ENCODE peak calls at places on chromosomes 5 and 9, in ten cellular contexts. One of them, this sample, is unnamed.

GRCh38 chr5:57117601-57118000 is 56.3 kb upstream of the GPBP1 start:
- DNase-seq in hepatocyte: no peak
- DNase-seq in colonic mucosa: no peak
- DNase-seq in endothelial cell: no peak
- DNase-seq in kidney epithelial cell: no peak
- DNase-seq in fibroblast of pulmonary artery: no peak
- DNase-seq in CD4-positive, alpha-beta T cell: peak
- DNase-seq in GM10248: no peak
- DNase-seq in coronary artery: no peak
- DNase-seq in foreskin keratinocyte: peak
- DNase-seq in this sample: no peak

GRCh38 chr5:172841258-172841657 is 7.2 kb downstream of the ERGIC1 start:
- DNase-seq in foreskin keratinocyte: no peak
- DNase-seq in CD4-positive, alpha-beta T cell: no peak
- DNase-seq in GM10248: no peak
- DNase-seq in colonic mucosa: no peak
- DNase-seq in fibroblast of pulmonary artery: no peak
- DNase-seq in hepatocyte: no peak
- DNase-seq in coronary artery: no peak
- DNase-seq in endothelial cell: no peak
- DNase-seq in kidney epithelial cell: no peak
- DNase-seq in this sample: no peak

GRCh38 chr9:82923410-82924242 is 139.3 kb downstream of the RASEF start:
- DNase-seq in coronary artery: no peak
- DNase-seq in colonic mucosa: no peak
- DNase-seq in hepatocyte: peak
- DNase-seq in GM10248: no peak
- DNase-seq in CD4-positive, alpha-beta T cell: no peak
- DNase-seq in kidney epithelial cell: peak
- DNase-seq in foreskin keratinocyte: peak
- DNase-seq in fibroblast of pulmonary artery: no peak
- DNase-seq in endothelial cell: no peak
- DNase-seq in this sample: no peak

GRCh38 chr9:123544007-123544827 is 188.2 kb downstream of the CRB2 start:
- DNase-seq in GM10248: peak
- DNase-seq in colonic mucosa: peak
- DNase-seq in coronary artery: no peak
- DNase-seq in CD4-positive, alpha-beta T cell: no peak
- DNase-seq in endothelial cell: peak
- DNase-seq in hepatocyte: peak
- DNase-seq in foreskin keratinocyte: peak
- DNase-seq in kidney epithelial cell: peak
- DNase-seq in fibroblast of pulmonary artery: peak
- DNase-seq in this sample: no peak

GRCh38 chr5:161189452-161189851 is 337.4 kb upstream of the ATP10B start:
- DNase-seq in fibroblast of pulmonary artery: no peak
- DNase-seq in CD4-positive, alpha-beta T cell: no peak
- DNase-seq in coronary artery: no peak
- DNase-seq in endothelial cell: no peak
- DNase-seq in kidney epithelial cell: no peak
- DNase-seq in colonic mucosa: no peak
- DNase-seq in foreskin keratinocyte: no peak
- DNase-seq in GM10248: no peak
- DNase-seq in hepatocyte: no peak
- DNase-seq in this sample: no peak

GRCh38 chr9:137127301-137128157 is 11.4 kb upstream of the GRIN1 start:
- DNase-seq in endothelial cell: no peak
- DNase-seq in colonic mucosa: peak
- DNase-seq in CD4-positive, alpha-beta T cell: no peak
- DNase-seq in fibroblast of pulmonary artery: peak
- DNase-seq in foreskin keratinocyte: no peak
- DNase-seq in GM10248: peak
- DNase-seq in coronary artery: no peak
- DNase-seq in hepatocyte: peak
- DNase-seq in kidney epithelial cell: no peak
- DNase-seq in this sample: no peak

GRCh38 chr5:24643255-24643654 is 1.5 kb downstream of the CDH10 start:
- DNase-seq in colonic mucosa: no peak
- DNase-seq in GM10248: no peak
- DNase-seq in kidney epithelial cell: no peak
- DNase-seq in coronary artery: no peak
- DNase-seq in CD4-positive, alpha-beta T cell: no peak
- DNase-seq in hepatocyte: no peak
- DNase-seq in foreskin keratinocyte: no peak
- DNase-seq in endothelial cell: no peak
- DNase-seq in fibroblast of pulmonary artery: no peak
- DNase-seq in this sample: no peak

GRCh38 chr5:42518595-42519067 is 95.4 kb downstream of the GHR start:
- DNase-seq in hepatocyte: no peak
- DNase-seq in fibroblast of pulmonary artery: no peak
- DNase-seq in colonic mucosa: no peak
- DNase-seq in kidney epithelial cell: no peak
- DNase-seq in endothelial cell: no peak
- DNase-seq in CD4-positive, alpha-beta T cell: no peak
- DNase-seq in foreskin keratinocyte: no peak
- DNase-seq in GM10248: no peak
- DNase-seq in coronary artery: no peak
- DNase-seq in this sample: no peak

GRCh38 chr9:33466565-33467495 is 6.9 kb downstream of the NOL6 start:
- DNase-seq in coronary artery: no peak
- DNase-seq in endothelial cell: peak
- DNase-seq in CD4-positive, alpha-beta T cell: peak
- DNase-seq in colonic mucosa: peak
- DNase-seq in foreskin keratinocyte: no peak
- DNase-seq in GM10248: peak
- DNase-seq in kidney epithelial cell: no peak
- DNase-seq in fibroblast of pulmonary artery: peak
- DNase-seq in hepatocyte: peak
- DNase-seq in this sample: no peak

GRCh38 chr5:94983861-94984535 is 300.9 kb downstream of the MCTP1 start:
- DNase-seq in endothelial cell: no peak
- DNase-seq in GM10248: no peak
- DNase-seq in colonic mucosa: no peak
- DNase-seq in kidney epithelial cell: no peak
- DNase-seq in hepatocyte: no peak
- DNase-seq in foreskin keratinocyte: peak
- DNase-seq in CD4-positive, alpha-beta T cell: no peak
- DNase-seq in coronary artery: no peak
- DNase-seq in fibroblast of pulmonary artery: peak
- DNase-seq in this sample: no peak

GRCh38 chr9:90787771-90788460 is 13.7 kb upstream of the SYK start:
- DNase-seq in hepatocyte: no peak
- DNase-seq in GM10248: no peak
- DNase-seq in foreskin keratinocyte: no peak
- DNase-seq in colonic mucosa: no peak
- DNase-seq in coronary artery: no peak
- DNase-seq in CD4-positive, alpha-beta T cell: no peak
- DNase-seq in kidney epithelial cell: no peak
- DNase-seq in endothelial cell: no peak
- DNase-seq in fibroblast of pulmonary artery: no peak
- DNase-seq in this sample: no peak
- TF ChIP-seq CTCF in hepatocyte: no peak
- TF ChIP-seq CTCF in GM10248: no peak
- TF ChIP-seq CTCF in foreskin keratinocyte: no peak
- TF ChIP-seq CTCF in colonic mucosa: no peak
- TF ChIP-seq CTCF in coronary artery: no peak
- TF ChIP-seq CTCF in CD4-positive, alpha-beta T cell: no peak
- TF ChIP-seq CTCF in kidney epithelial cell: no peak
- TF ChIP-seq CTCF in endothelial cell: no peak
- TF ChIP-seq CTCF in fibroblast of pulmonary artery: no peak
- TF ChIP-seq CTCF in this sample: no peak

GRCh38 chr5:119022017-119022745 is 33.8 kb upstream of the DTWD2 start:
- DNase-seq in hepatocyte: peak
- DNase-seq in kidney epithelial cell: no peak
- DNase-seq in GM10248: peak
- DNase-seq in colonic mucosa: no peak
- DNase-seq in endothelial cell: no peak
- DNase-seq in foreskin keratinocyte: peak
- DNase-seq in coronary artery: no peak
- DNase-seq in fibroblast of pulmonary artery: peak
- DNase-seq in CD4-positive, alpha-beta T cell: no peak
- DNase-seq in this sample: no peak
- TF ChIP-seq CTCF in hepatocyte: peak
- TF ChIP-seq CTCF in kidney epithelial cell: peak
- TF ChIP-seq CTCF in GM10248: peak
- TF ChIP-seq CTCF in colonic mucosa: peak
- TF ChIP-seq CTCF in endothelial cell: no peak
- TF ChIP-seq CTCF in foreskin keratinocyte: peak
- TF ChIP-seq CTCF in coronary artery: no peak
- TF ChIP-seq CTCF in fibroblast of pulmonary artery: peak
- TF ChIP-seq CTCF in CD4-positive, alpha-beta T cell: peak
- TF ChIP-seq CTCF in this sample: peak

GRCh38 chr5:9774472-9775079 is 144.4 kb upstream of the TAS2R1 start:
- DNase-seq in fibroblast of pulmonary artery: peak
- DNase-seq in CD4-positive, alpha-beta T cell: no peak
- DNase-seq in foreskin keratinocyte: peak
- DNase-seq in coronary artery: no peak
- DNase-seq in hepatocyte: peak
- DNase-seq in endothelial cell: no peak
- DNase-seq in kidney epithelial cell: no peak
- DNase-seq in GM10248: no peak
- DNase-seq in colonic mucosa: no peak
- DNase-seq in this sample: no peak
- TF ChIP-seq CTCF in fibroblast of pulmonary artery: peak
- TF ChIP-seq CTCF in CD4-positive, alpha-beta T cell: no peak
- TF ChIP-seq CTCF in foreskin keratinocyte: peak
- TF ChIP-seq CTCF in coronary artery: no peak
- TF ChIP-seq CTCF in hepatocyte: peak
- TF ChIP-seq CTCF in endothelial cell: no peak
- TF ChIP-seq CTCF in kidney epithelial cell: peak
- TF ChIP-seq CTCF in GM10248: no peak
- TF ChIP-seq CTCF in colonic mucosa: no peak
- TF ChIP-seq CTCF in this sample: no peak

DNA sequence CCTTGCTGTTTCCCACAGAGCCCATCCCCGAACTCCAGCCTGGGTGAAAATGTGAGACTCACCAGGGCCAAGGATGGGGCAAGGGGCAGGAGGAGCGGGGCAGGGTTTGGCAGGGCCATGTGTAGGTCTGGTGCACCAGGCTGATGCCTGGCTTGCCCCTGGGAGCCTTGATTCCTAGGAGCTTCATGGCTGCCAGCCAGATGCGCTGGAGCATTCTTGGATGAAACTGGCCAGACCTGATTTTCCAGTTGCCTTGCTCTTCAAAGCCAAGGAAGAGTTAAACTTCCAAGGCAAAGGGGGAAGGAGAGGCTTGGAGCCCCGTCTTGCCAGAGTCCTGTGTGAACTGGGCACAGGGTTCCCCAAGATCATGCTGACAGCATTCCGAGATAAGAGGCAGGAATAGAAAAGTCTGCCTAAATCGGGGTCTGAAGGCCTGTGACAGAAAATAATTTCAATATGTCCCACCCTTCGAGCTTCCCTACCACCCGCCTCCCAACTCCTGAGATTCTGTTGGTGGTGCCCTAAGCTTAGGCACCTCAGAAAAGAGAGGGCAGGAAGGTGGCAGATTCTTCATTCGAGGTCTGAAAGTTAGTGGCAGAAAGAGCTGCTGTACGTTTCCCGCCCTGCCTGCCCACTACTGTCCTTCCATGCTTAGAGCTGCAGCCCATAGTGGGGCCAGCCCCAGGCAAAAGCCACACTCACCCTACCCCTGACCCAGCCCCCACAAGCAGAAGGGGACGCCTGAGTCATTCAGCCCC is 20.4 kb downstream of the FAT2 start:
- DNase-seq in endothelial cell: no peak
- DNase-seq in CD4-positive, alpha-beta T cell: no peak
- DNase-seq in hepatocyte: no peak
- DNase-seq in colonic mucosa: no peak
- DNase-seq in foreskin keratinocyte: peak
- DNase-seq in coronary artery: no peak
- DNase-seq in kidney epithelial cell: no peak
- DNase-seq in fibroblast of pulmonary artery: no peak
- DNase-seq in GM10248: no peak
- DNase-seq in this sample: no peak
- TF ChIP-seq CTCF in endothelial cell: no peak
- TF ChIP-seq CTCF in CD4-positive, alpha-beta T cell: no peak
- TF ChIP-seq CTCF in hepatocyte: no peak
- TF ChIP-seq CTCF in colonic mucosa: no peak
- TF ChIP-seq CTCF in foreskin keratinocyte: no peak
- TF ChIP-seq CTCF in coronary artery: no peak
- TF ChIP-seq CTCF in kidney epithelial cell: no peak
- TF ChIP-seq CTCF in fibroblast of pulmonary artery: no peak
- TF ChIP-seq CTCF in GM10248: no peak
- TF ChIP-seq CTCF in this sample: no peak

DNA sequence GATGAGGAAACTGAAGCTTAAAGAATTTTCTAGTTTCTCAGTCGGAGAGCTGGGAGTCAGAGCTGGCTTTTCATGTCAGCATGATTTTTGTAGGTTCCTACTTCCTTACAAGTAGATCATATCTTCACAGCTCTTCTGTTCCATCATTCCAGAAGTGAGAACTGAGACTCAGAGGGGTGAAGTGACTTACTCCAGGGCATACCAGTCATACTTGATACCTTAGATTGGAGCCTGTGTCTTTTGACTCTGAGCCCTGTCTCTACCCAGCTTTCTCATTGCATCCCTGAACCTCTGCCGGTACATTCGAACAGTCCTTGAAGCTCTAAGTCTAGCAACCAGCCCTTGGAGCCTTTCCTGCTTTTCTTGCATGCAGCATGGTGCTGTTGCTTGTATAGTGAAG is 53.3 kb downstream of the MCCC2 start:
- DNase-seq in hepatocyte: no peak
- DNase-seq in coronary artery: no peak
- DNase-seq in CD4-positive, alpha-beta T cell: no peak
- DNase-seq in fibroblast of pulmonary artery: no peak
- DNase-seq in endothelial cell: no peak
- DNase-seq in kidney epithelial cell: no peak
- DNase-seq in GM10248: no peak
- DNase-seq in colonic mucosa: no peak
- DNase-seq in foreskin keratinocyte: no peak
- DNase-seq in this sample: no peak
- TF ChIP-seq CTCF in hepatocyte: no peak
- TF ChIP-seq CTCF in coronary artery: no peak
- TF ChIP-seq CTCF in CD4-positive, alpha-beta T cell: no peak
- TF ChIP-seq CTCF in fibroblast of pulmonary artery: no peak
- TF ChIP-seq CTCF in endothelial cell: no peak
- TF ChIP-seq CTCF in kidney epithelial cell: no peak
- TF ChIP-seq CTCF in GM10248: no peak
- TF ChIP-seq CTCF in colonic mucosa: no peak
- TF ChIP-seq CTCF in foreskin keratinocyte: no peak
- TF ChIP-seq CTCF in this sample: no peak

GRCh38 chr9:132312873-132313272 is 41.9 kb downstream of the SETX start:
- DNase-seq in coronary artery: no peak
- DNase-seq in CD4-positive, alpha-beta T cell: no peak
- DNase-seq in endothelial cell: no peak
- DNase-seq in GM10248: no peak
- DNase-seq in fibroblast of pulmonary artery: no peak
- DNase-seq in colonic mucosa: no peak
- DNase-seq in foreskin keratinocyte: no peak
- DNase-seq in kidney epithelial cell: no peak
- DNase-seq in hepatocyte: no peak
- DNase-seq in this sample: no peak
- TF ChIP-seq CTCF in coronary artery: no peak
- TF ChIP-seq CTCF in CD4-positive, alpha-beta T cell: no peak
- TF ChIP-seq CTCF in endothelial cell: peak
- TF ChIP-seq CTCF in GM10248: no peak
- TF ChIP-seq CTCF in fibroblast of pulmonary artery: peak
- TF ChIP-seq CTCF in colonic mucosa: no peak
- TF ChIP-seq CTCF in foreskin keratinocyte: peak
- TF ChIP-seq CTCF in kidney epithelial cell: peak
- TF ChIP-seq CTCF in hepatocyte: peak
- TF ChIP-seq CTCF in this sample: no peak

GRCh38 chr9:32069169-32069813 is 315.2 kb upstream of the ACO1 start:
- DNase-seq in foreskin keratinocyte: no peak
- DNase-seq in endothelial cell: no peak
- DNase-seq in GM10248: peak
- DNase-seq in CD4-positive, alpha-beta T cell: no peak
- DNase-seq in hepatocyte: no peak
- DNase-seq in colonic mucosa: no peak
- DNase-seq in kidney epithelial cell: no peak
- DNase-seq in coronary artery: no peak
- DNase-seq in fibroblast of pulmonary artery: no peak
- DNase-seq in this sample: no peak
- TF ChIP-seq CTCF in foreskin keratinocyte: peak
- TF ChIP-seq CTCF in endothelial cell: peak
- TF ChIP-seq CTCF in GM10248: peak
- TF ChIP-seq CTCF in CD4-positive, alpha-beta T cell: peak
- TF ChIP-seq CTCF in hepatocyte: peak
- TF ChIP-seq CTCF in colonic mucosa: peak
- TF ChIP-seq CTCF in kidney epithelial cell: peak
- TF ChIP-seq CTCF in coronary artery: no peak
- TF ChIP-seq CTCF in fibroblast of pulmonary artery: peak
- TF ChIP-seq CTCF in this sample: no peak